ENCODE peak calls at places on chromosome 21, in nine cellular contexts. Z, J, F, B, E, S, U, X and M are unnamed samples.

GRCh38 chr21:45329261-45330074 is 41.8 kb upstream of the POFUT2 start:
- DNase-seq in Z (no peak), J (no peak), F (no peak), B (peak; percentile 70), E (no peak), S (peak; percentile 67), U (peak; percentile 40), X (peak; percentile 79), M (no peak)

GRCh38 chr21:36780861-36781260 is 81.9 kb downstream of the SIM2 start:
- DNase-seq in Z (no peak), J (no peak), F (no peak), B (no peak), E (no peak), S (no peak), U (no peak), X (no peak), M (no peak)

GRCh38 chr21:15788847-15789548 is 59.2 kb downstream of the USP25 start:
- DNase-seq in Z (no peak), J (no peak), F (no peak), B (no peak), E (no peak), S (no peak), U (no peak), X (no peak), M (no peak)

GRCh38 chr21:45562965-45563364 is 20.7 kb upstream of the SLC19A1 start:
- DNase-seq in Z (no peak), J (no peak), F (no peak), B (no peak), E (no peak), S (no peak), U (peak; percentile 6), X (no peak), M (no peak)

GRCh38 chr21:33023574-33024277 is 2.0 kb upstream of the OLIG2 start:
- DNase-seq in Z (no peak), J (no peak), F (no peak), B (no peak), E (no peak), S (no peak), U (no peak), X (no peak), M (no peak)

GRCh38 chr21:23223882-23224281 is 2225.7 kb downstream of the NCAM2 start:
- DNase-seq in Z (no peak), J (no peak), F (no peak), B (no peak), E (no peak), S (no peak), U (no peak), X (no peak), M (no peak)

GRCh38 chr21:25708467-25709065 is 26.1 kb downstream of the ATP5PF start:
- DNase-seq in Z (peak; percentile 51), J (peak; percentile 21), F (peak; percentile 23), B (no peak), E (peak; percentile 26), S (no peak), U (peak; percentile 32), X (peak; percentile 47), M (no peak)

GRCh38 chr21:46094401-46095105 is 3.4 kb upstream of the COL6A2 start:
- DNase-seq in Z (no peak), J (no peak), F (no peak), B (no peak), E (no peak), S (no peak), U (no peak), X (no peak), M (no peak)

GRCh38 chr21:42269382-42269781 is 45.8 kb downstream of the TFF3 start:
- DNase-seq in Z (no peak), J (no peak), F (no peak), B (no peak), E (no peak), S (no peak), U (no peak), X (no peak), M (no peak)

GRCh38 chr21:24042687-24043086 is 1564.6 kb downstream of the MRPL39 start:
- DNase-seq in Z (no peak), J (no peak), F (no peak), B (no peak), E (no peak), S (no peak), U (no peak), X (no peak), M (no peak)

GRCh38 chr21:35996217-35996616 is 64.1 kb downstream of the SETD4 start:
- DNase-seq in Z (no peak), J (no peak), F (no peak), B (no peak), E (no peak), S (no peak), U (no peak), X (no peak), M (no peak)

GRCh38 chr21:37220433-37220980 is 46.6 kb downstream of the VPS26C start:
- DNase-seq in Z (no peak), J (peak; percentile 23), F (no peak), B (peak; percentile 70), E (no peak), S (no peak), U (no peak), X (no peak), M (no peak)

GRCh38 chr21:45109831-45110492 is 35.6 kb downstream of the ADARB1 start:
- DNase-seq in Z (no peak), J (peak; percentile 52), F (no peak), B (no peak), E (no peak), S (no peak), U (no peak), X (no peak), M (no peak)

GRCh38 chr21:42974832-42975820 is 764 bp downstream of the PKNOX1 start:
- DNase-seq in Z (peak; percentile 61), J (peak; percentile 66), F (no peak), B (peak; percentile 85), E (no peak), S (peak; percentile 74), U (peak; percentile 64), X (peak; percentile 88), M (no peak)

GRCh38 chr21:45266518-45267389 is 20.9 kb downstream of the POFUT2 start:
- DNase-seq in Z (no peak), J (no peak), F (no peak), B (peak; percentile 47), E (no peak), S (peak; percentile 31), U (no peak), X (no peak), M (no peak)

GRCh38 chr21:44428281-44428942 is 26.9 kb upstream of the LRRC3 start:
- DNase-seq in Z (no peak), J (peak; percentile 80), F (no peak), B (peak; percentile 30), E (peak; percentile 89), S (peak; percentile 33), U (peak; percentile 88), X (no peak), M (no peak)

GRCh38 chr21:14120091-14120734 is 90.5 kb downstream of the LIPI start:
- DNase-seq in Z (no peak), J (peak; percentile 57), F (no peak), B (no peak), E (no peak), S (no peak), U (peak; percentile 49), X (peak; percentile 33), M (no peak)
- TF ChIP-seq CTCF in Z (peak; percentile 14), J (peak; percentile 50), F (peak; percentile 37), B (no peak), E (peak; percentile 37), S (peak; percentile 41), U (peak; percentile 48), X (peak; percentile 42), M (peak; percentile 35)

DNA sequence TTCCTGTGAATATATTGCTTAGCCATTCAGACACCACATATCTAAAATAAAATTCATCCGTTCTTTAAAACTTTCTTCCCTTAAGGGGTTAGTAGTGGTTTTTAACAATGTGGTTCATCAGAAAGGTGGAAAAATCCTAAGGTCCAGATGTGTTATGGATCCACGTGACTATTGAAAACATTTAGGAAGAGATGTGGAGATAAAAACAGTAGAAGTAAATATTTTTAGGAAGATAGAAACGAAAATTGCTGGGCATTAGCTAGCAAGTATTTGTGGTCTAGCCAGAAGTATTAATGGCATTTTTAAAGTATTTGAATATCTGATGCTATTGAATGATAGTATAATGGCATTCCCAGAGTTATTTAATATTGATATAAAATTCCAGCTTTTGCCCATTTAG is 180.8 kb downstream of the LTN1 start:
- DNase-seq in Z (no peak), J (no peak), F (no peak), B (no peak), E (no peak), S (no peak), U (no peak), X (no peak), M (peak; percentile 60)
- H3K27me3 ChIP-seq in Z (no peaks in the 10 kb centered on the region), J (no peaks in the 10 kb centered on the region), F (no peaks in the 10 kb centered on the region), B (no peaks in the 10 kb centered on the region), E (peaks cover 6% of the 10 kb centered on the region), S (no peaks in the 10 kb centered on the region), U (no peaks in the 10 kb centered on the region), X (no peaks in the 10 kb centered on the region), M (no peaks in the 10 kb centered on the region)

DNA sequence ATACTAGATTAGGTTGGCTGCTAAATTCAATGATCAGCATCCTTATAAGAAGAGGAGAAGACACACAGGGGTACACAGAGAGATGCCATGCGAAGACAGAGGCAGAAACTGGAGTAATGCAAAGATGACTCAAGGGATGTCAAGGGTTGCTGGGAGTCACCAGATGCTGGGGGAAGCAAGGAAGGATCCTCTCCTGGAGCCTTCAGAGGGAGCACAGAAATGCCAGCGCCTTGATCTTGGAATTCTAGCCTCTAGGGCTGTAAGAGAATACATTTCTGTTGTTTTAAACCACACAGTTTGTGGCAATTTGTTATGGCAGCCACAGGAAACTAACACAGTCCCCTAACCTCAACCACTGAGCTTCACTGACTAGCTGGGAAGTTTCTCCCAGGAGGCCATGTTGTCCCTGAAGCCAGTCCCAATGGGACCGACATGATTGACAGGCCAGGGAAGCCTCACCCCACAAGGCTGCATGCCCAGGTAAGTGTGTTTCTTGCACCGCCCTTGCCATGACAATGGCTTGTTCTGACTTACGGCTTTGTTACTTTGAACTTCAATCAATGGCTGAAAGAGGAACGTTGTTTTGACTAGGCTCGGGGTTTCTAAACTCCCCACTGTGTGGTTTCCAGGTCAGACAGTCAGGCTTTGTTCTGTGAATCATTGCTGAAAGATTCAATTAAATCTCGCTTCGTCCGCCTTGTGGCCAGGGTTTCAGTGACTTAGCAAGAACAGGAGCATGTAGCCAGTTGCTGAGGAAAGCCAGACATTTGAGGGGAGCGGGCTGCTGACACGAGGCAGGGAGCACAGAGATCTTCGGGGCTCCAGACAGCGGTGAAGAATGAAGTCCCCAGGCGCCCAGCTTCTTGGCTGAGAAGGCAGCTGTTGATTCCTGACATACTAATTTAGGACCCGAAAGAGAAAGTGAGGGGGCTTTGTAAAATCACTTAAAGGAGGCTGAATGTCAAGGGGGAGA is 62.3 kb downstream of the RUNX1 start:
- DNase-seq in Z (no peak), J (no peak), F (no peak), B (peak; percentile 71), E (peak; percentile 93), S (peak; percentile 44), U (no peak), X (peak; percentile 26), M (peak; percentile 54)
- TF ChIP-seq CTCF in Z (no peak), J (no peak), F (peak; percentile 25), B (no peak), E (peak; percentile 10), S (no peak), U (no peak), X (no peak), M (peak; percentile 20)

DNA sequence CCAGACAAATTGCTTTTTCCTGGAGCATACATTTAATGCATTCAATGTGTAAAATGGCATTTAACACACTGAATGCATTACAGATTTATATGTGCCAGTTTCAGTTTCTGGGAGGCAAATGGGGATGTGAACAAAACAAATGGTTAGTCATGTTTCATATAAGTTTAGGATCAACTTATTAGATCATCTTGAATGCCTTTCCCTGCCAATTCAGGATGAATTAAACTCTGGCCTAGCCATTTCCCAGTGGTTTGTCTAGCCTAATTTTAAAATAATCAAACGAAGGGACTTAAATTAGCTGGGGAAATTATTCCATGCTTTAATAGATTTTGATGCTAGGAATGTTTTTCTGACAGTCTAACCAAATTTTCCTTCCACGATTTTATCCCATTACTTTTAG is 291.3 kb upstream of the ADAMTS5 start:
- DNase-seq in Z (no peak), J (no peak), F (no peak), B (no peak), E (no peak), S (no peak), U (no peak), X (no peak), M (no peak)
- H3K27me3 ChIP-seq in Z (no peaks in the 10 kb centered on the region), J (no peaks in the 10 kb centered on the region), F (no peaks in the 10 kb centered on the region), B (no peaks in the 10 kb centered on the region), E (no peaks in the 10 kb centered on the region), S (no peaks in the 10 kb centered on the region), U (no peaks in the 10 kb centered on the region), X (no peaks in the 10 kb centered on the region), M (no peaks in the 10 kb centered on the region)